ENCODE peak calls at places on chromosomes 16 and 17, in seven cellular contexts. Z is left ventricle myocardium inferior; A is CD4-positive, alpha-beta T cell; Q is GM12864; T is HL-60; K is PC-3; S is transverse colon. H is an unnamed sample.
A peak's percentile ranks its signal among the peaks of the same experiment; 100 is the strongest.

GRCh38 chr16:60123387-60124023 is 1389.4 kb upstream of the GOT2 start:
- DNase-seq in Z (no peak), A (no peak), Q (no peak), T (no peak), K (no peak), S (no peak), H (no peak)

GRCh38 chr17:42275527-42276358 is 448 bp downstream of the STAT5B start:
- DNase-seq in Z (no peak), A (peak; percentile 22), Q (no peak), T (no peak), K (no peak), S (peak; percentile 19), H (peak; percentile 42)

GRCh38 chr16:71794018-71794417 is 14.6 kb downstream of the AP1G1 start:
- DNase-seq in Z (no peak), A (no peak), Q (no peak), T (no peak), K (no peak), S (no peak), H (no peak)

GRCh38 chr16:21100447-21100846 is 50.2 kb downstream of the DNAH3 start:
- DNase-seq in Z (no peak), A (no peak), Q (no peak), T (no peak), K (peak; percentile 77), S (no peak), H (no peak)

GRCh38 chr17:72603346-72604242 is 482.8 kb downstream of the SOX9 start:
- DNase-seq in Z (no peak), A (no peak), Q (no peak), T (no peak), K (no peak), S (no peak), H (no peak)

GRCh38 chr17:49076575-49077384 is 55.8 kb upstream of the B4GALNT2 start:
- DNase-seq in Z (no peak), A (no peak), Q (no peak), T (no peak), K (peak; percentile 97), S (no peak), H (no peak)

GRCh38 chr17:77644981-77645380 is 313.5 kb upstream of the TNRC6C start:
- DNase-seq in Z (no peak), A (peak; percentile 36), Q (no peak), T (no peak), K (no peak), S (no peak), H (no peak)

GRCh38 chr17:6231886-6232767 is 161.9 kb downstream of the WSCD1 start:
- DNase-seq in Z (no peak), A (no peak), Q (no peak), T (no peak), K (peak; percentile 83), S (no peak), H (no peak)

GRCh38 chr17:7932949-7933348 is 943 bp downstream of the CNTROB start:
- DNase-seq in Z (no peak), A (no peak), Q (no peak), T (peak; percentile 33), K (peak; percentile 39), S (peak; percentile 57), H (no peak)

GRCh38 chr16:7013990-7014389 is 318.7 kb upstream of the RBFOX1 start:
- DNase-seq in Z (no peak), A (no peak), Q (no peak), T (no peak), K (peak; percentile 5), S (no peak), H (no peak)

GRCh38 chr16:75262104-75262799 is 10.8 kb upstream of the BCAR1 start:
- DNase-seq in Z (peak; percentile 36), A (no peak), Q (no peak), T (no peak), K (no peak), S (peak; percentile 77), H (no peak)

GRCh38 chr17:2191227-2191626 is 112.4 kb downstream of the SMG6 start:
- DNase-seq in Z (no peak), A (no peak), Q (no peak), T (no peak), K (no peak), S (no peak), H (no peak)

GRCh38 chr17:82114872-82115271 is 16.8 kb upstream of the FASN start:
- DNase-seq in Z (no peak), A (no peak), Q (no peak), T (no peak), K (no peak), S (no peak), H (no peak)

GRCh38 chr16:84324439-84325262 is 30.0 kb downstream of the WFDC1 start:
- DNase-seq in Z (no peak), A (no peak), Q (no peak), T (no peak), K (no peak), S (no peak), H (no peak)

GRCh38 chr17:66114609-66115008 is 77.3 kb downstream of the CEP112 start:
- DNase-seq in Z (no peak), A (no peak), Q (no peak), T (no peak), K (peak; percentile 24), S (no peak), H (no peak)

GRCh38 chr17:18319604-18320256 is 4.6 kb downstream of the SMCR8 start:
- DNase-seq in Z (no peak), A (no peak), Q (no peak), T (no peak), K (peak; percentile 61), S (no peak), H (no peak)

GRCh38 chr17:5516060-5516792 is 29.9 kb downstream of the MIS12 start:
- DNase-seq in Z (no peak), A (no peak), Q (no peak), T (no peak), K (peak; percentile 87), S (no peak), H (no peak)

GRCh38 chr16:27515874-27516353 is 33.8 kb downstream of the GTF3C1 start:
- DNase-seq in Z (no peak), A (peak; percentile 5), Q (no peak), T (no peak), K (peak; percentile 45), S (no peak), H (no peak)

GRCh38 chr16:27514806-27515205 is 34.9 kb downstream of the GTF3C1 start:
- DNase-seq in Z (peak; percentile 47), A (no peak), Q (no peak), T (no peak), K (no peak), S (no peak), H (no peak)

GRCh38 chr16:27508476-27508875 is 41.2 kb downstream of the GTF3C1 start:
- DNase-seq in Z (no peak), A (no peak), Q (no peak), T (no peak), K (no peak), S (no peak), H (no peak)

GRCh38 chr16:27512061-27512460 is 37.7 kb downstream of the GTF3C1 start:
- DNase-seq in Z (no peak), A (no peak), Q (no peak), T (no peak), K (no peak), S (no peak), H (no peak)

DNA sequence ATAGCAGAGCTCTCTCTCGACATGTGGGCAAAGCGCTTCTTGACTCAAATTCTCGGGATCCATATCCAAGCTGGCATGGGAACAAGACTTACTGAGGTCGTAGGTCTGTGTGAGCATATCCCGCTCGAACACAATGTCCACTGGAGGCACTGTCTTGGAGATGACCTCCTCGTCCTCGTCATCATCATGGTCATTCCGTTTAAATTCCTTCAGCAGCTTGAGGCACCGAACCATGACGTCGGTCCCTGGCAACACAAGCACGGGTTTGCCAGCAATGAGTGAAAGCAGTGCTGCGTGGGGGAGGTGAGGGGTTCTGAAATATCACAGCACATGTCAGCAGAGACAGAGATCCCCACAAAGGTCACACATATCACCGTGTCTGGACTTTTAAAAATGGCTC is 38.1 kb downstream of the GTF3C1 start:
- DNase-seq in Z (peak; percentile 67), A (no peak), Q (no peak), T (no peak), K (no peak), S (no peak), H (no peak)
- TF ChIP-seq CTCF in Z (peak; percentile 33), A (no peak), Q (no peak), T (no peak), K (no peak), S (no peak), H (no peak)

GRCh38 chr16:49283376-49284049 is 1.9 kb upstream of the CBLN1 start:
- DNase-seq in Z (no peak), A (no peak), Q (no peak), T (no peak), K (no peak), S (no peak), H (no peak)
- TF ChIP-seq CTCF in Z (no peak), A (no peak), Q (no peak), T (no peak), K (no peak), S (no peak), H (no peak)

DNA sequence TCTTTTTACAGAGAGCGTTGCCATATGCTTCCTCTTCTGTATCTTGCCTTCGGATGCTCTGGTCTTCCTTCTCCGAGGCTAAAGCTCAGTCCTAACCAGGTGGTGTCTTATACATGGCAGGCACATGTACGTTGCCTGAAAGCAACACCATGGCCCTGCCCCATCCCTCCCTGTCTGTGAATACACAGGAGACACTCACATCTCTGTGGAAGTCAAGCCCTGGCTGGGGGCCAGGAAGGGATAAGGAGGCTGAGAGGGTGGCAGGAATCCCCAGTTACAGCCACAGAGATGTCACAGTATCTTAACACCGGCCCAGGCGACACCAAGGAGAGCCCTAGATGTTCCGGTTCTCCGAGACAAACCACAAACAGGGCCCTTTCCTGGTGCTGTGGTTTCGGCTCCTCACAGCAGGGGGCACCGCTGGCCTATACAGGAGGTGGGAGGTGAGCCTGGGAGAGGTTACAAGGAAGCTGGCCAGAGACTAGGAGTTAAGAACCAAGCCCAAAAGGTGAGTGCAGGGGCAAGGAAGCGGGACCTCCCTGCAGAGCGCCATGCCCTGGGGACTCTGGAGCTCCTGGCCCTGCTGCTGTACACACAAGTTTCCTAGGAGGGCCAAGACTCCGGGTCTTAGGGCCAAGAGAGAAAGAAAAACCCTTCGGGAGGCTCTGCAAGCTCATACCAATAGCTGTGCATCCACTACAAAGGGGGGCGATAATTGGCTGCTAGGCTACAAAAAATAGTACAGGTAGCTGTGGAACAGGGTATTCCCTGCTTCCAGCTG is 41.7 kb downstream of the SRL start:
- DNase-seq in Z (peak; percentile 61), A (peak; percentile 15), Q (no peak), T (peak; percentile 37), K (peak; percentile 69), S (peak; percentile 79), H (peak; percentile 55)
- TF ChIP-seq CTCF in Z (peak; percentile 76), A (no peak), Q (peak; percentile 35), T (peak; percentile 22), K (peak; percentile 71), S (peak; percentile 60), H (peak; percentile 70)

GRCh38 chr16:82072313-82072712 is 37.3 kb downstream of the HSD17B2 start:
- DNase-seq in Z (no peak), A (no peak), Q (no peak), T (no peak), K (no peak), S (no peak), H (no peak)
- TF ChIP-seq CTCF in Z (no peak), A (no peak), Q (no peak), T (no peak), K (no peak), S (no peak), H (no peak)